ENCODE peak calls at places on chromosomes 4 and X, in nine cellular contexts. C is endothelial cell; R is brain microvascular endothelial cell; Q is CD4-positive, alpha-beta memory T cell; S is T-helper 1 cell; Y is CD4-positive, alpha-beta T cell; Z is progenitor cell of endocrine pancreas; M is NCI-H2081; W is stimulated activated CD4-positive, alpha-beta T cell treated with anti-CD3 and anti-CD28 coated beads, Interleukin-4, amount 100 ng/mL, for 24 hours. A is an unnamed sample.

GRCh38 chr4:158484173-158484885 is 37.4 kb upstream of the RXFP1 start:
- DNase-seq in S (no peak), Q (no peak), M (no peak), Z (no peak), C (no peak), Y (no peak), W (no peak), R (no peak), A (no peak)

GRCh38 chr4:113435893-113436292 is 325.6 kb downstream of the CAMK2D start:
- DNase-seq in M (no peak), W (peak; percentile 24), Y (no peak), R (peak; percentile 72), Z (no peak), S (peak; percentile 0), Q (no peak), C (no peak), A (no peak)

GRCh38 chrX:107675823-107676555 is 47.7 kb downstream of the PRPS1 start:
- DNase-seq in C (no peak), Z (no peak), R (peak; percentile 30), Q (peak; percentile 26), S (no peak), M (peak; percentile 26), W (no peak), Y (no peak), A (no peak)

GRCh38 chr4:47118192-47118879 is 87.0 kb downstream of the GABRB1 start:
- DNase-seq in Z (no peak), Q (no peak), W (no peak), R (no peak), Y (no peak), C (no peak), S (no peak), M (no peak), A (no peak)

GRCh38 chr4:1154523-1155182 is 17.7 kb downstream of the SPON2 start:
- DNase-seq in Z (no peak), W (no peak), S (no peak), R (peak; percentile 25), Y (no peak), M (peak; percentile 14), C (no peak), Q (no peak), A (no peak)

GRCh38 chrX:107571296-107571998 is 56.9 kb upstream of the PRPS1 start:
- DNase-seq in W (no peak), S (no peak), M (no peak), Q (no peak), Z (no peak), Y (no peak), C (no peak), R (peak; percentile 92), A (no peak)

GRCh38 chrX:2226906-2227656 is 273.7 kb downstream of the DHRSX start:
- DNase-seq in C (no peak), Q (no peak), Y (no peak), M (no peak), Z (no peak), R (no peak), W (no peak), S (no peak), A (no peak)

GRCh38 chr4:94126669-94127068 is 81.0 kb upstream of the SMARCAD1 start:
- DNase-seq in Y (no peak), M (no peak), S (no peak), W (no peak), C (no peak), Z (no peak), R (no peak), Q (no peak), A (no peak)

GRCh38 chr4:131348258-131348657 is 1800.8 kb upstream of the PCDH10 start:
- DNase-seq in Y (no peak), S (no peak), C (no peak), W (no peak), Z (no peak), R (no peak), M (no peak), Q (no peak), A (no peak)

GRCh38 chrX:102768984-102769761 is 48.6 kb downstream of the GPRASP3 start:
- DNase-seq in Z (peak; percentile 65), Y (peak; percentile 56), S (peak; percentile 63), W (peak; percentile 83), R (peak; percentile 87), Q (peak; percentile 80), M (peak; percentile 97), C (peak; percentile 71), A (peak; percentile 52)

A was measured in iPS DF 19.7.